ENCODE peak calls at places on chromosome 12, in nine cellular contexts. D, P, W, A, U, C, Q, X and R are unnamed samples.

GRCh38 chr12:28893365-28893764 is 255.7 kb upstream of the FAR2 start:
- DNase-seq in A (peak; percentile 62), W (no peak), D (no peak), C (no peak), X (no peak), Q (no peak), P (no peak), U (no peak), R (no peak)

GRCh38 chr12:107402041-107403022 is 283.3 kb upstream of the PWP1 start:
- DNase-seq in A (peak; percentile 68), Q (peak; percentile 80), W (no peak), U (no peak), X (no peak), P (peak; percentile 74), C (peak; percentile 49), D (peak; percentile 64), R (peak; percentile 54)

GRCh38 chr12:15116983-15117382 is 104.2 kb downstream of the RERG start:
- DNase-seq in P (no peak), W (no peak), D (no peak), C (no peak), X (no peak), Q (no peak), U (no peak), A (no peak), R (no peak)

GRCh38 chr12:74412607-74413230 is 124.9 kb upstream of the ATXN7L3B start:
- DNase-seq in X (no peak), C (no peak), A (peak; percentile 11), Q (no peak), W (no peak), U (no peak), D (no peak), P (no peak), R (no peak)

GRCh38 chr12:11696084-11696483 is 46.6 kb downstream of the ETV6 start:
- DNase-seq in Q (no peak), X (no peak), U (no peak), A (no peak), C (no peak), D (no peak), W (no peak), P (no peak), R (no peak)

GRCh38 chr12:12098689-12099010 is 27.9 kb downstream of the BCL2L14 start:
- DNase-seq in U (no peak), C (no peak), D (no peak), A (no peak), Q (no peak), X (no peak), W (no peak), P (no peak), R (no peak)

GRCh38 chr12:120879102-120879501 is 25.1 kb downstream of the SPPL3 start:
- DNase-seq in Q (no peak), W (no peak), C (no peak), U (no peak), D (no peak), P (no peak), X (no peak), A (no peak), R (no peak)

GRCh38 chr12:75177997-75178396 is 31.6 kb downstream of the KCNC2 start:
- DNase-seq in W (no peak), C (no peak), P (no peak), Q (peak; percentile 72), D (no peak), U (no peak), A (peak; percentile 85), X (no peak), R (no peak)

GRCh38 chr12:80778005-80778541 is 61.4 kb downstream of the MYF5 start:
- DNase-seq in D (peak; percentile 10), P (no peak), Q (peak; percentile 93), X (no peak), W (peak; percentile 53), C (no peak), U (no peak), A (peak; percentile 88), R (no peak)

DNA sequence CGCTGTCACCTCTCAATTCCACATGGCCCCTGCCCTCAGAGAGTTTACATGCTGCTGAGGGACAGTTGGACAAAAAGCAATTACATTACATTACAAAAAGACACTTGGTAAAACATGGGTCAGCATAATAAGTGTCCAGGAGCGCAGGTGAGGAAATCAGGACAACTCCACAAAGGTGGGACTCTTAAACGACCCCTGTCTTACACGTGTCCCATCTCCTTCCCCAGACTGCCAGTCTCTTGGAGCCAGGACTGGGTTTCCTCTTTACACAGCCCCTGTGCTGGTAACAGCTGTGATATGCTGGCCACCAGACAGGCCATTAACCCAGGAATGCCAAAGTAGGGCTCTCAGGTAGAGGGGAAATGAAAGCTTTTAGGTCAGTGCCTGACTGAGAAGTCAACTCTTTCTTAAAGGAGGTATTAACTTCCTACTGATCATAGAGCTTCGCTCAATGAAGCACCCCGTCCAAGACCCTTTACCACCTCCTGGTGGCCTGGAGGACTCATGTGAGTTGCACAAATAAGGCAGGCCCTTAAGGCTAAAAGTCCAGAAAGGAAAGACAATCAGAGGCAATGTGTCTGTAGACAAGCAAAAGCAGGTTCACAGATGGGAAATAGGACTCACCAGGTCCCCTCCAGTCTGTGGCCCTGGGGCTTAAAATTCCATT is 55.5 kb downstream of the ANO2 start:
- DNase-seq in C (no peak), Q (no peak), X (no peak), P (no peak), W (no peak), A (no peak), U (no peak), D (peak; percentile 39), R (no peak)
- TF ChIP-seq CTCF in C (no peak), Q (peak; percentile 6), X (peak; percentile 31), P (no peak), W (no peak), A (no peak), U (no peak), D (peak; percentile 44), R (no peak)

DNA sequence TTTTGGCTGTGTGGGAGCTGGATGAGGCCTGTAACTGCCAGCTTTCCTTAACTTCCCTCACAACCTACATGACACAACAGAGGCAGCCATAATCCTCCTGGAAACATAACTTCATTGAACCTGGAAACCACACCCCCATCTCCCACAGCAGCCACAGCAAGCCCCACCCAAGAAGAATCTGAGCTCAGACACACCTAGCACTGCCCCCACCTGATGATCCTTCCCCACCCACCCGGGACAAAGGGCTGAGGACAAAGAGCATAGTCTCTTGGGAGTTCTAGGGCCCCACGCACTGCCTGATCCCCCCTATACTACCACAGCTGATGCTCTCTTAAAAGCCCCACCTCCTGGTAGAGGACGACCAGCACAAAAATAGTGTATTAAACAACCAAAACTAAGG is 29.6 kb upstream of the TSPAN8 start:
- DNase-seq in C (no peak), A (no peak), W (no peak), X (no peak), P (no peak), Q (no peak), D (no peak), U (no peak), R (no peak)
- TF ChIP-seq CTCF in C (no peak), A (no peak), W (no peak), X (no peak), P (no peak), Q (no peak), D (no peak), U (no peak), R (no peak)

GRCh38 chr12:52414936-52415335 is 8.8 kb upstream of the KRT82 start:
- DNase-seq in D (no peak), U (no peak), W (no peak), X (no peak), Q (no peak), A (no peak), P (no peak), C (no peak), R (no peak)

GRCh38 chr12:52413202-52413601 is 7.1 kb upstream of the KRT82 start:
- DNase-seq in P (no peak), X (no peak), A (no peak), W (no peak), Q (no peak), C (no peak), U (no peak), D (no peak), R (no peak)

GRCh38 chr12:52411806-52412205 is 5.7 kb upstream of the KRT82 start:
- DNase-seq in D (no peak), C (no peak), U (no peak), P (no peak), W (no peak), X (no peak), A (no peak), Q (no peak), R (no peak)

GRCh38 chr12:52415870-52416750 is 10.0 kb upstream of the KRT82 start:
- DNase-seq in Q (peak; percentile 74), W (no peak), C (no peak), X (no peak), A (peak; percentile 88), U (no peak), D (no peak), P (no peak), R (no peak)

GRCh38 chr12:52413787-52414345 is 7.7 kb upstream of the KRT82 start:
- DNase-seq in X (no peak), C (no peak), A (no peak), Q (no peak), W (no peak), P (no peak), D (no peak), U (no peak), R (no peak)
- TF ChIP-seq CTCF in X (no peak), C (no peak), A (no peak), Q (peak; percentile 25), W (no peak), P (no peak), D (no peak), U (no peak), R (no peak)

DNA sequence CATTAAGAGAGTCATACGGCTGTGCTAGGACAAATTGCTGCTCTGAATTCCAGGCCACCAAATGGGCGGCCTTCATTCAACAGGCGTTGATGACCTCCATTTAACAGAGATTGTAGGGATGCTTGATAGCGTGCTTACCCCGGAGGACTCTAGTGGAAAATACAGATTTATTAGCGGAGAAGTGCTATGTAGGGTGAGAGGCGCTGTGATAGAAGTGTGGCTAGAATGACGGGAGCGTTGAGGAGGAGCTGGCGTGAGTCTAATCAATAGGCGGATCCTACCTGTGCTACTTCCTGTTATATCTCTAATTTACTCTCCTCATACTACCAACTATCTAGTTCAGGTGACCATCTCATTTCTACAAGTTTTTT is 665 bp downstream of the MRPS35 start:
- DNase-seq in U (no peak), C (no peak), Q (peak; percentile 5), P (no peak), A (no peak), D (no peak), X (no peak), W (no peak), R (no peak)
- TF ChIP-seq CTCF in U (no peak), C (no peak), Q (no peak), P (no peak), A (no peak), D (no peak), X (no peak), W (no peak), R (no peak)

GRCh38 chr12:52561880-52562449 is 9.0 kb upstream of the KRT71 start:
- DNase-seq in U (no peak), D (no peak), A (peak; percentile 1), Q (peak; percentile 2), X (no peak), W (peak; percentile 39), P (no peak), C (no peak), R (no peak)
- TF ChIP-seq CTCF in U (no peak), D (peak; percentile 36), A (peak; percentile 34), Q (peak; percentile 68), X (peak; percentile 55), W (no peak), P (peak; percentile 49), C (peak; percentile 8), R (peak; percentile 20)

GRCh38 chr12:44812062-44812461 is 64.1 kb downstream of the NELL2 start:
- DNase-seq in X (no peak), A (no peak), Q (no peak), U (no peak), C (no peak), D (no peak), W (no peak), P (no peak), R (no peak)
- TF ChIP-seq CTCF in X (peak; percentile 19), A (no peak), Q (peak; percentile 6), U (no peak), C (no peak), D (no peak), W (no peak), P (peak; percentile 15), R (no peak)